ENCODE peak calls at places on chromosomes 12 and 14, in ten cellular contexts. H, U, S, V, X, B, L, P, M and C are unnamed samples. For H3K4me1, the result is how much of the 10 kb centered on the place peaks cover.

GRCh38 chr12:122403115-122403770 is 19.2 kb downstream of the CLIP1 start:
- DNase-seq in H (no peak), U (no peak), S (no peak), V (no peak), X (no peak), B (no peak), L (no peak), P (no peak), M (no peak), C (no peak)

GRCh38 chr14:88233915-88234314 is 89.2 kb downstream of the KCNK10 start:
- DNase-seq in H (no peak), U (no peak), S (no peak), V (no peak), X (no peak), B (no peak), L (no peak), P (no peak), M (peak), C (no peak)

GRCh38 chr14:72201645-72202044 is 269.4 kb downstream of the RGS6 start:
- DNase-seq in H (no peak), U (no peak), S (no peak), V (no peak), X (no peak), B (no peak), L (no peak), P (no peak), M (no peak), C (no peak)

GRCh38 chr12:103138538-103138937 is 181.1 kb downstream of the ASCL1 start:
- DNase-seq in H (no peak), U (no peak), S (no peak), V (no peak), X (no peak), B (no peak), L (no peak), P (no peak), M (no peak), C (no peak)

GRCh38 chr14:41285193-41285748 is 321.4 kb upstream of the LRFN5 start:
- DNase-seq in H (peak), U (no peak), S (no peak), V (no peak), X (peak), B (no peak), L (no peak), P (no peak), M (no peak), C (no peak)

GRCh38 chr12:39958377-39958776 is 147.5 kb downstream of the SLC2A13 start:
- DNase-seq in H (no peak), U (no peak), S (no peak), V (no peak), X (no peak), B (no peak), L (no peak), P (no peak), M (peak), C (no peak)

GRCh38 chr12:78057075-78057474 is 226.4 kb downstream of the NAV3 start:
- DNase-seq in H (no peak), U (no peak), S (no peak), V (no peak), X (no peak), B (no peak), L (no peak), P (no peak), M (no peak), C (no peak)

GRCh38 chr12:132824053-132824452 is 4.6 kb downstream of the GOLGA3 start:
- DNase-seq in H (no peak), U (no peak), S (no peak), V (no peak), X (no peak), B (peak), L (no peak), P (no peak), M (no peak), C (no peak)

GRCh38 chr14:63203618-63204406 is 431 bp upstream of the RHOJ start:
- DNase-seq in H (peak), U (peak), S (peak), V (peak), X (peak), B (peak), L (peak), P (peak), M (peak), C (peak)

GRCh38 chr12:122423258-122424165 is 1.0 kb upstream of the CLIP1 start:
- DNase-seq in H (no peak), U (no peak), S (peak), V (peak), X (no peak), B (peak), L (no peak), P (no peak), M (peak), C (no peak)

GRCh38 chr12:128629979-128630378 is 193.8 kb downstream of the SLC15A4 start:
- DNase-seq in H (no peak), U (no peak), S (no peak), V (no peak), X (no peak), B (no peak), L (no peak), P (no peak), M (no peak), C (no peak)

GRCh38 chr14:78486621-78487020 is 316.4 kb downstream of the NRXN3 start:
- DNase-seq in H (no peak), U (no peak), S (no peak), V (no peak), X (no peak), B (no peak), L (no peak), P (no peak), M (no peak), C (no peak)

GRCh38 chr14:78173266-78174001 is 3.3 kb downstream of the NRXN3 start:
- DNase-seq in H (no peak), U (no peak), S (no peak), V (no peak), X (no peak), B (no peak), L (no peak), P (no peak), M (no peak), C (no peak)

DNA sequence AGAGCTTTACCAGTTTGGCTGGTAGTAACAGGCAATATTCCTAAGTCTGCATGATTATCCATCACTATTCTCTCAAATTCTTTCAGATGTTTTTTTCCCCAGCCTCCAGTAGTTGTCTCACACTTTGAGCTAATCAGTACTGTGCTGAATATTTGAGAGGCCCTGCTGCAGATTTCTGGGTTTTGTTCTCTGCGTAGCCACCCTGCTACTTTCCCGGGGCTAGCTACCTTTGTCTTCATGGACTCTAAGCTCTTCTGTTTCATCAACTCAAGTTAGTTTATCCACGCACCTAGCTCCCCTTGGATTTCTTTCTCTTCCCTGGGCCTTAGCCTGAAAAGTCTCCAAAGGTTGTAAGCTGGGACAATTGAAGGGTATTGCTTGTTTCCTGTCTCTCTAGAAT is 73.0 kb downstream of the FUT8 start:
- DNase-seq in H (no peak), U (no peak), S (no peak), V (no peak), X (no peak), B (no peak), L (no peak), P (no peak), M (peak), C (no peak)
- H3K4me1 ChIP-seq in H (under half), U (under half), S (under half), V (under half), X (under half), B (under half), L (under half), P (under half), M (under half), C (under half)

GRCh38 chr14:21204167-21205025 is 48.5 kb upstream of the OR5AU1 start:
- DNase-seq in H (no peak), U (no peak), S (no peak), V (no peak), X (no peak), B (no peak), L (no peak), P (no peak), M (no peak), C (no peak)
- TF ChIP-seq POLR2A in H (no peak), U (no peak), S (no peak), V (no peak), X (no peak), B (no peak), L (no peak), P (no peak), M (no peak), C (no peak)

DNA sequence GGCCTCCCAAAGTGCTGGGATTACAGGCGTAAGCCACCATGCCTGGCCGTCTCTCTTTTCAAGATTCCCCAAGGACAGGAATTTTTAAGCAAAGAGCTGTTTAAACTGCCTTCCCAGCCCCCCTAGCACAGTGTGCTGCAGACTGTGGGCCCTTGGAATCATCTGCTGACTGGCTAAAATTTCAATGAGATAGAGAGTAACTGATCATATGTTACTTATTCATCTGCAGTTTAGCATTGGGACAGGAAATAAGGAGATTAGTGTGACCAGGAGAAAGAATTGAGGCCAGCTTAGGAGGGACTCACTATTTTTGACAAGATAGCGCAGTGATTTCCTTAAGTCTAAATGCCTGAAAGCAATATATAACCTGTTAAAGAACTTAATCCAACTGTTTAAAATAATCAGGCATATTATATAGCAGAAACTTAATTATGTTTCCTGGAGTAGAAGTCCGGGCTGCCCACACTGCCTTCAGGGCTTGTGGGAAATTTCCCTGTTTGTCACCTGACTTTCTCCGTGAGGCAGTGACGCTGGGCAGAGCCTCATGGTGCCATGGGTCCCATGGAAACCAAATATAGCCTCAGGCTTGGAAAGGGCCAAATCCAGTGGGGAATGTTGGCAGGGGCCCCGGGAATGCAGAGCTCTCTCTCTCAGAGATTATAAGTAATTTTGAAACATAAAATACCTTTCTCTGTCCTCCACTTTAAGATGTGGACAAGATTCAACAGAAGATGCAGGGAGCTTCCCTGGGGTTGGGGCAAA is 22.8 kb upstream of the CEBPE start:
- DNase-seq in H (no peak), U (peak), S (peak), V (peak), X (no peak), B (peak), L (no peak), P (peak), M (no peak), C (no peak)
- H3K4me1 ChIP-seq in H (under half), U (under half), S (half or more), V (half or more), X (under half), B (under half), L (under half), P (under half), M (under half), C (under half)

GRCh38 chr12:13100882-13101769 is 2.3 kb downstream of the GSG1 start:
- DNase-seq in H (peak), U (peak), S (peak), V (peak), X (peak), B (peak), L (peak), P (peak), M (peak), C (peak)
- TF ChIP-seq POLR2A in H (no peak), U (no peak), S (no peak), V (no peak), X (peak), B (peak), L (peak), P (peak), M (no peak), C (no peak)

GRCh38 chr12:124465473-124465872 is 101.9 kb downstream of the NCOR2 start:
- DNase-seq in H (no peak), U (no peak), S (no peak), V (no peak), X (no peak), B (no peak), L (no peak), P (no peak), M (no peak), C (no peak)

GRCh38 chr12:124461851-124462623 is 105.4 kb downstream of the NCOR2 start:
- DNase-seq in H (no peak), U (no peak), S (no peak), V (no peak), X (no peak), B (no peak), L (no peak), P (no peak), M (no peak), C (no peak)

GRCh38 chr12:124464830-124465229 is 102.6 kb downstream of the NCOR2 start:
- DNase-seq in H (no peak), U (no peak), S (no peak), V (no peak), X (no peak), B (no peak), L (no peak), P (no peak), M (no peak), C (no peak)

GRCh38 chr12:124463341-124463861 is 104.0 kb downstream of the NCOR2 start:
- DNase-seq in H (no peak), U (no peak), S (no peak), V (no peak), X (no peak), B (no peak), L (no peak), P (no peak), M (no peak), C (no peak)

GRCh38 chr12:124464062-124464461 is 103.3 kb downstream of the NCOR2 start:
- DNase-seq in H (no peak), U (no peak), S (no peak), V (no peak), X (no peak), B (no peak), L (no peak), P (no peak), M (no peak), C (no peak)
- H3K4me1 ChIP-seq in H (under half), U (under half), S (under half), V (under half), X (under half), B (under half), L (under half), P (under half), M (under half), C (under half)

DNA sequence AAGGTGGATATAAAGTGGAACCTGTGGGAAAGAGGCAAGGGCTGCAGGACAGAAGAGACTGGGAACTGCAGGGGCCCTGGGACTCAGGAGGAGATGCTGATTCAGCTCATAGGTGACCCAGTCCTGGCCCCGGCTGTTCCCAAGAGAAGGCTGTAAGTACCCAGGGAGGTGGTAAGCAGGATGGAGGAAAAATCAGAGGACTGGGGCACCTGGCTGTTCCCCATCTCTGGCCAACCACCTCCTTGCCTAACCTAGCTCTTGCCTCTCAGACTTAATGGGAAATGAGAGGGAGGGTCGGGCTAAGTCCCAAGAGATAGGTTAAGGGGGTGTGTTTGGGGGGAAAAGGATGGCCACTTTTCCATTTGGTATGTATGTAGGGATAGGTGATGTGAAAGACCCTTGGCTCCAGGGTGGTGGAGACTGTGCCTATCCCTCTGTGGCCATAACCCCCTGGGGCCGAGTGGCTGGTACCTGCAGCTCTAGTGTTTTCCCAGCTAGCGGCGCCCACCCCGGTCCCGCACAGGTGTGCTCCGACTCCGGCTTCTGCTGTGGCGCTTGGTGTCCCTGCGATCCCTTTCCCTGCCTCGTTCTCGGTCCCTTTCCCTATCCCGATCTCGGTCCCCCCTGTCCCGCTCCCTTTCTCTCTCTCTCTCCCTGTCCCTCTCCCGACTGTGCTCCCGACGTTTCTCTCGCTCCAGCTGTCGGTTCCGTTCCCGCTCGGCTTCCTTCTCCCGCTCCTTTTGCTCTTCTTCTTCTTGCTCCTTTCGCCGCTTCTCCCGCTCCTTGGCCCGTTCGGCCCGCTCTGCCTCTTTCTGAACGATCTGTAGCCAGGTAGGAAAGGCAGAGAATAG is 1.6 kb upstream of the CDH24 start:
- DNase-seq in H (no peak), U (no peak), S (no peak), V (no peak), X (no peak), B (no peak), L (no peak), P (no peak), M (no peak), C (no peak)
- TF ChIP-seq POLR2A in H (no peak), U (no peak), S (no peak), V (no peak), X (no peak), B (no peak), L (no peak), P (no peak), M (no peak), C (no peak)

GRCh38 chr12:116266631-116267349 is 10.7 kb downstream of the MED13L start:
- DNase-seq in H (no peak), U (no peak), S (no peak), V (no peak), X (no peak), B (no peak), L (no peak), P (no peak), M (peak), C (no peak)
- H3K4me1 ChIP-seq in H (under half), U (under half), S (half or more), V (half or more), X (half or more), B (half or more), L (under half), P (under half), M (under half), C (half or more)

GRCh38 chr12:111404362-111405148 is 1.2 kb upstream of the SH2B3 start:
- DNase-seq in H (no peak), U (peak), S (peak), V (no peak), X (peak), B (no peak), L (no peak), P (no peak), M (peak), C (no peak)
- TF ChIP-seq POLR2A in H (no peak), U (no peak), S (no peak), V (no peak), X (no peak), B (no peak), L (no peak), P (no peak), M (no peak), C (no peak)

GRCh38 chr12:25937096-25937495 is 21.4 kb upstream of the RASSF8 start:
- DNase-seq in H (no peak), U (no peak), S (no peak), V (no peak), X (no peak), B (no peak), L (no peak), P (no peak), M (no peak), C (no peak)

GRCh38 chr12:25938581-25938980 is 19.9 kb upstream of the RASSF8 start:
- DNase-seq in H (no peak), U (no peak), S (no peak), V (no peak), X (no peak), B (no peak), L (no peak), P (no peak), M (no peak), C (no peak)

GRCh38 chr12:25940886-25941285 is 17.6 kb upstream of the RASSF8 start:
- DNase-seq in H (no peak), U (no peak), S (no peak), V (no peak), X (no peak), B (no peak), L (no peak), P (no peak), M (no peak), C (no peak)

GRCh38 chr12:25942709-25943108 is 15.8 kb upstream of the RASSF8 start:
- DNase-seq in H (no peak), U (no peak), S (no peak), V (no peak), X (no peak), B (no peak), L (no peak), P (no peak), M (no peak), C (no peak)

DNA sequence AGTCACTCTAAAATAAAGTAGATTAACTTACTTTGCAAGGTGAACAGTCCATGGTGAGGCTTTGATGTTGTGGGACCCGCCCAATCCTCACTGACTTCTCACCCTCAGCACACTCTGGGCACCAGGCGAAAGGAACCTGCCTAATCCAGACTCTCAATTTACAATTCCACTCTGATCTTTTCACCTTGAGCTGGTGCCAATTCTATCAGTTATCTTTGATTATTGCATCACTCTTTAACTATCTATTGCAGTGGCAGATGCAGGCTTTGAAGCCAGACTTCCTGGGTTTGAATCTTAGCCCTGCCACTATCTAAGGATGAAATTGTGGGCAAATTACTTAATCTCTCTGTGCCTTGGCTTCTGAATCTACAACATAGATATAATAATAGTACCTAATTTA is 18.9 kb upstream of the RASSF8 start:
- DNase-seq in H (no peak), U (no peak), S (no peak), V (no peak), X (no peak), B (no peak), L (no peak), P (no peak), M (no peak), C (no peak)
- H3K4me1 ChIP-seq in H (under half), U (under half), S (under half), V (under half), X (under half), B (under half), L (under half), P (under half), M (under half), C (under half)